ENCODE peak calls at places on chromosomes 1 and 21, in four cellular contexts. G is psoas muscle, U is fibroblast of lung, N is hepatocyte. I is an unnamed sample. For H3K36me3, the result is how much of the 10 kb centered on the place peaks cover.

GRCh38 chr1:17574502-17574901 is 35.0 kb downstream of the ARHGEF10L start:
- DNase-seq in U (no peak), N (peak), G (no peak), I (no peak)

GRCh38 chr1:61322769-61323168 is 240.4 kb downstream of the NFIA start:
- DNase-seq in U (no peak), G (no peak), N (no peak), I (no peak)

GRCh38 chr1:114126696-114127095 is 27.0 kb downstream of the SYT6 start:
- DNase-seq in G (no peak), N (no peak), U (no peak), I (no peak)

GRCh38 chr1:24385160-24385939 is 28.2 kb downstream of the STPG1 start:
- DNase-seq in N (no peak), G (no peak), U (no peak), I (no peak)

GRCh38 chr1:168567568-168567967 is 8.8 kb upstream of the XCL1 start:
- DNase-seq in N (no peak), U (no peak), G (no peak), I (no peak)

GRCh38 chr1:110177775-110178174 is 27.5 kb downstream of the SLC6A17 start:
- DNase-seq in G (no peak), U (no peak), N (no peak), I (no peak)

GRCh38 chr21:42787613-42788012 is 91.7 kb downstream of the WDR4 start:
- DNase-seq in N (no peak), G (no peak), U (no peak), I (no peak)

GRCh38 chr1:109397451-109398342 is at the start of gene SORT1:
- DNase-seq in N (peak), U (peak), G (peak), I (peak)

GRCh38 chr1:9057851-9058250 is 11.6 kb downstream of the SLC2A5 start:
- DNase-seq in N (no peak), G (no peak), U (no peak), I (no peak)

GRCh38 chr1:218845589-218845988 is 328.1 kb upstream of the LYPLAL1 start:
- DNase-seq in U (no peak), G (no peak), N (no peak), I (no peak)

GRCh38 chr1:214993419-214993818 is 89.1 kb upstream of the KCNK2 start:
- DNase-seq in U (no peak), N (no peak), G (no peak), I (no peak)

GRCh38 chr1:44294588-44295007 is 60.5 kb downstream of the ERI3 start:
- DNase-seq in N (peak), U (peak), G (peak), I (no peak)

GRCh38 chr1:3352084-3352951 is 102.1 kb upstream of the ARHGEF16 start:
- DNase-seq in G (no peak), N (peak), U (peak), I (no peak)

GRCh38 chr1:58683519-58683918 is 16.3 kb downstream of the MYSM1 start:
- DNase-seq in U (no peak), N (no peak), G (no peak), I (no peak)

GRCh38 chr1:210910020-210910575 is 223.8 kb downstream of the KCNH1 start:
- DNase-seq in N (no peak), G (no peak), U (no peak), I (no peak)

GRCh38 chr1:85274969-85275453 is 1.4 kb downstream of the BCL10 start:
- DNase-seq in N (peak), G (no peak), U (peak), I (no peak)

GRCh38 chr1:165851034-165851658 is 23.7 kb downstream of the UCK2 start:
- DNase-seq in N (no peak), G (no peak), U (peak), I (peak)

GRCh38 chr1:84840346-84840745 is 52.7 kb downstream of the LPAR3 start:
- DNase-seq in U (no peak), N (no peak), G (no peak), I (no peak)

GRCh38 chr1:67850611-67851075 is 17.4 kb upstream of the GNG12 start:
- DNase-seq in U (peak), N (peak), G (peak), I (peak)

GRCh38 chr1:101259744-101260148 is 22.9 kb downstream of the S1PR1 start:
- DNase-seq in U (peak), G (no peak), N (no peak), I (no peak)

GRCh38 chr1:183731151-183731550 is 73.8 kb upstream of the RGL1 start:
- DNase-seq in G (no peak), N (no peak), U (no peak), I (no peak)

GRCh38 chr1:227225715-227226346 is 92.5 kb downstream of the CDC42BPA start:
- DNase-seq in U (peak), N (no peak), G (no peak), I (peak)

GRCh38 chr1:182004601-182005000 is 56.9 kb downstream of the ZNF648 start:
- DNase-seq in N (no peak), G (no peak), U (no peak), I (no peak)

GRCh38 chr1:181998858-181999257 is 62.7 kb downstream of the ZNF648 start:
- DNase-seq in U (no peak), N (no peak), G (no peak), I (no peak)

GRCh38 chr1:182003953-182004586 is 57.4 kb downstream of the ZNF648 start:
- DNase-seq in U (no peak), N (no peak), G (peak), I (no peak)

GRCh38 chr1:182003025-182003725 is 58.3 kb downstream of the ZNF648 start:
- DNase-seq in N (no peak), U (no peak), G (no peak), I (no peak)

GRCh38 chr1:182002570-182002969 is 58.9 kb downstream of the ZNF648 start:
- DNase-seq in G (no peak), U (no peak), N (no peak), I (no peak)
- H3K4me3 ChIP-seq in G (no peak), U (no peak), N (no peak), I (no peak)

DNA sequence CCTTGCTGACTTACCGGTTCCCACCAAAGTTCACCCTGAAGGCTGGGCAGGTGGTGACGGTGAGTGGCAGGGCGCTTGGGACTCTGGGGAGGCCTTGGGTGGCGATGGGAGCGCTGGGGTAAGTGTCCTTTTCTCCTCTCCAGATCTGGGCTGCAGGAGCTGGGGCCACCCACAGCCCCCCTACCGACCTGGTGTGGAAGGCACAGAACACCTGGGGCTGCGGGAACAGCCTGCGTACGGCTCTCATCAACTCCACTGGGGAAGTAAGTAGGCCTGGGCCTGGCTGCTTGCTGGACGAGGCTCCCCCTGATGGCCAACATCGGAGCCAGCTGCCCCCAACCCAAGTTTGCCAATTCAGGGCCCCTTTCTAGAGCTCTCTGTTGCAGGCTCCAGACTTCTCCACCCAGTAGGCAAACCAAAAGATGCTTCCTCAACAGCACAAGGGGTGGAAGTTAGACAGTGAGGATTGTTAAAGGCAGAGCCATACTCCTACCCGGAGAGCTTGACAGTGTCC is 16.4 kb upstream of the SEMA4A start:
- DNase-seq in G (no peak), U (no peak), N (no peak), I (no peak)
- TF ChIP-seq CTCF in G (no peak), U (no peak), N (peak), I (peak)

GRCh38 chr1:220129479-220130210 is 35.7 kb downstream of the IARS2 start:
- DNase-seq in N (no peak), U (no peak), G (no peak), I (no peak)
- H3K36me3 ChIP-seq in N (under half), U (under half), G (under half), I (under half)

GRCh38 chr1:226082587-226082917 is 20.0 kb downstream of the H3-3A start:
- DNase-seq in G (no peak), U (no peak), N (no peak), I (no peak)
- H3K4me3 ChIP-seq in G (peak), U (peak), N (peak), I (peak)

DNA sequence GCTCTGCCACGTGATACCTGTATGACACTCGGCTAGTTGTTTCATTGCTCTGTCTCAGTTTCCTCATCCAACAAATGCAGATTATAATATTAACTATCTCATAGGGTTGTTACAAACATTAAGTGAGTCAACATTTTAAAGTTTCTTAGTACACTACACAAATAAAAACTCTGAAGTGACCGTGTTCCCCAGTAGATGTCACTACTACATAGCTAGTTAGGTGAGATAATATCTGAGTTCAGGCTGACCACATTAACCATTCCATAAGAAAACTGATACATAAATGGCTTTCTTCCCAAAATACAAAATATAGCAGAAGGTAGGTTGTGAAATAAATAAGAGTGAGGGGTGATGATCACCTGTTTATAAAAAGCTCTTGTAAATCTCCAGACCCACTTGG is 214.1 kb downstream of the NUF2 start:
- DNase-seq in U (peak), N (peak), G (no peak), I (no peak)
- TF ChIP-seq CTCF in U (no peak), N (peak), G (peak), I (peak)

DNA sequence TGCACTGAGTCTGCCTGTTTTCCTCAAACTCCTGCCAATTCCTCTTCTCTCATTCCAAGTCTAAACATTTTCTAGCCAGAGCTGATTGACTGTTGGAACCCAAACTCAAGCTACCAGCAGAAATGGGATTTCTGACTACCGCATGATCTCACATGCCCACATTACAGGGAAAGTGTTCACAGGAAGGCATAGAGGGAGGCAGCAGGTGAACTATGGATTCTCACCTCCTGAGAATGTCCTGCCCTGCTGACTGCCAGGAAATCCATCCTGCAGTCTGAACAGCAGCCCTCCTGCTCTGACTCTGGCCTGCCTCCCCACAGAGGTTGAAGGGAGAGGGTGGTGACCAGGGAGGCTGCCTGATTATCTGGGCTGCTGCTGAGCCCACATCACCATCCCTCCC is 22.5 kb downstream of the IQGAP3 start:
- DNase-seq in G (no peak), N (no peak), U (no peak), I (no peak)
- H3K36me3 ChIP-seq in G (under half), N (under half), U (under half), I (under half)

DNA sequence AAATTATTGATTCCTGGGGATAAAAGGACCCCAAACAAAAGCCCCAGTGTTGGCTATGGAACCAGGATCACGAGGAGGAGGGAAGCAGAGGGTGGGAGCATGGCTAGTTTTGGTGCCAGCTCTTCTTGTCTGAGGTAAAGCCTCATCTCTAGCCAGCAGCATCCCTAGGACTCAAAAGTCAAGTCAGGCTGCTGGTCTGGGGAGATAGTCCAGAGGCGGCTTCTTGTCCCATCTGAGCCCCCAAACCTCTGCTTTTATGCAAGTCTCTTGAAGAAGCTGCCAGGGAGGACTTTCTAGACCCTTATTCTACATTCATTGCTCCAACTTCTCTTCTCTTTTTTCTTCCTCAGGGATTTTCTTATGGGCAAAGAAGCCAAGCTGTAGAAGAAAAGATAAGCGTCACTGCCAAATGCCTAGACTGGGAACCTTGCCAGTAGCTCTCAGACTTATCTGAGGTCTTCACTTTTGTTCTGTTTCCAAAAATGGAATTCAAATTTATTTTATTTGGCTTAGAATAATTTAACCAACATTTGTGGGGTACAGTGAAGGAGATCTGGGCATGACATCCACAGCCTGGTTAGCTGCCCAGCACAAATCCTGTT is 6.9 kb upstream of the ANKRD35 start:
- DNase-seq in G (no peak), U (peak), N (peak), I (no peak)
- H3K4me3 ChIP-seq in G (peak), U (peak), N (no peak), I (no peak)

DNA sequence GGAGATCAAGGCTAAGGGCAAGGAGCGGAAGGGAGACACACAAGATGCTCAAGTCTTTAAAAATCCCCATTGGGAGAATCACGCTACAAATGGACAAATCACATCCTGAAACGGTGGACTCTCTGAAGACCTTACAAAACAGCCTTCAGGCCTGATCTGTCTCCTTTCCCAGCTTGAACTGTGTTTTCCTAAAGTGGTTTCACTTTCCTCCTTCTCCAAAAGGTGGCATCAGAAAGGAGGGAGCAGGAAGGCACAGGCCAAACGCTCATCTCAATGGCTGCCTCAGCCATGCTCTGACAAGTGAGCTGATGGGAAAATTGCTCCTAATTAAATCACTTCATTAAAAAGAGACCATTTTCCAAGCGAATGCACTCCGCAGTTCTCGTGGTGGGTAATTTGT is 47.7 kb downstream of the UTP25 start:
- DNase-seq in N (peak), G (no peak), U (peak), I (no peak)
- TF ChIP-seq CTCF in N (peak), G (no peak), U (peak), I (peak)

GRCh38 chr21:46095814-46096595 is 1.9 kb upstream of the COL6A2 start:
- DNase-seq in U (no peak), N (no peak), G (peak), I (no peak)
- H3K36me3 ChIP-seq in U (under half), N (under half), G (under half), I (under half)

DNA sequence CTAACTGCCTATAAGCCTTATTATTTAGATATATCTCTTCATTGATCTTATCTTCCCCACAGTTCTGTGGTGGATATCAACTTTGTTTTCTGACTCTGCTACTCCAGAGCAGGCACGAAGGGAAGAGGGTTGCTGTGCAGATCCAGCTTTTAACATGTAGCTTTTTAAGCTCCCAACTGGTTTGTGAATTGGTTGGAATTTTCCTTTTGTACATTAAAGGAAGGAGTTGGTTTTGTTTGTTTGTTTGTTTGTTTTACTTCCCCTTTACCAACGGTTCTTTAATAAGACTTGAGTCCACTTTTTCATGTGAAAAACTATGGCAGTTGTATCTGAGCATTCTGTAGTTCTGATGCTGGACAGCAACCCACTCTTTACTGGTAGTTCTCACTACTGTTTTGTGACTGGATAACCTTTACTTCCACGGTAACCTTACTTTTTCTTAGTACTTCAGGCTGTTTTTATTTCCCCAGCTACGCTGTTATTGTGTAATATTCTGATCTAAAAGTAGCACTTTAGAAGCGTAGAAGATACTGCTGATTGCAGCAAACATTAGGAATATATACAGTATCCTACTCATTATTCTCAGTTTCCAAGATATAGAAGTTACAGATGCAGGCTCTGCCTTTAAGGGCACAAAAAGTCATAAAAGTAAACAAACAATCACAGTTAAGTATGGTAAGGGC is 1.6 kb downstream of the GNPAT start:
- DNase-seq in N (no peak), G (no peak), U (peak), I (no peak)
- H3K4me3 ChIP-seq in N (peak), G (peak), U (peak), I (no peak)

I was measured in kidney epithelial cell.